ENCODE peak calls at places on chromosome 19, in ten cellular contexts. R is cardiac muscle cell, S is Calu3, G is GM12864, K is GM10248, T is type B pancreatic cell, F is coronary artery, V is lung, D is adrenal gland, B is IMR-90. C is an unnamed sample.

GRCh38 chr19:28242317-28242927 is 970.5 kb downstream of the UQCRFS1 start:
- DNase-seq in R (peak), S (peak), G (no peak), K (peak), T (peak), F (no peak), V (no peak), D (peak), B (no peak), C (peak)

GRCh38 chr19:5621945-5622464 is 571 bp downstream of the SAFB2 start:
- DNase-seq in R (no peak), S (peak), G (no peak), K (peak), T (no peak), F (peak), V (no peak), D (peak), B (no peak), C (peak)

GRCh38 chr19:47493378-47494210 is 9.6 kb upstream of the KPTN start:
- DNase-seq in R (no peak), S (no peak), G (no peak), K (no peak), T (no peak), F (no peak), V (no peak), D (no peak), B (no peak), C (no peak)

GRCh38 chr19:2053601-2054389 is 2.8 kb upstream of the MKNK2 start:
- DNase-seq in R (no peak), S (no peak), G (no peak), K (no peak), T (no peak), F (peak), V (no peak), D (peak), B (peak), C (no peak)

GRCh38 chr19:48123907-48124675 is 13.5 kb upstream of the PLA2G4C start:
- DNase-seq in R (no peak), S (peak), G (no peak), K (peak), T (no peak), F (no peak), V (no peak), D (no peak), B (peak), C (peak)

GRCh38 chr19:6509118-6509971 is 7.2 kb upstream of the TUBB4A start:
- DNase-seq in R (no peak), S (no peak), G (no peak), K (peak), T (no peak), F (no peak), V (no peak), D (peak), B (no peak), C (no peak)

GRCh38 chr19:46080561-46080960 is 39.8 kb upstream of the IGFL4 start:
- DNase-seq in R (no peak), S (peak), G (no peak), K (no peak), T (no peak), F (no peak), V (no peak), D (peak), B (peak), C (no peak)

GRCh38 chr19:53394974-53395839 is at the start of gene ZNF765:
- DNase-seq in R (peak), S (peak), G (peak), K (peak), T (peak), F (peak), V (peak), D (peak), B (peak), C (peak)

GRCh38 chr19:43501661-43502418 is 2.7 kb downstream of the PHLDB3 start:
- DNase-seq in R (no peak), S (no peak), G (no peak), K (no peak), T (no peak), F (no peak), V (no peak), D (peak), B (no peak), C (no peak)

DNA sequence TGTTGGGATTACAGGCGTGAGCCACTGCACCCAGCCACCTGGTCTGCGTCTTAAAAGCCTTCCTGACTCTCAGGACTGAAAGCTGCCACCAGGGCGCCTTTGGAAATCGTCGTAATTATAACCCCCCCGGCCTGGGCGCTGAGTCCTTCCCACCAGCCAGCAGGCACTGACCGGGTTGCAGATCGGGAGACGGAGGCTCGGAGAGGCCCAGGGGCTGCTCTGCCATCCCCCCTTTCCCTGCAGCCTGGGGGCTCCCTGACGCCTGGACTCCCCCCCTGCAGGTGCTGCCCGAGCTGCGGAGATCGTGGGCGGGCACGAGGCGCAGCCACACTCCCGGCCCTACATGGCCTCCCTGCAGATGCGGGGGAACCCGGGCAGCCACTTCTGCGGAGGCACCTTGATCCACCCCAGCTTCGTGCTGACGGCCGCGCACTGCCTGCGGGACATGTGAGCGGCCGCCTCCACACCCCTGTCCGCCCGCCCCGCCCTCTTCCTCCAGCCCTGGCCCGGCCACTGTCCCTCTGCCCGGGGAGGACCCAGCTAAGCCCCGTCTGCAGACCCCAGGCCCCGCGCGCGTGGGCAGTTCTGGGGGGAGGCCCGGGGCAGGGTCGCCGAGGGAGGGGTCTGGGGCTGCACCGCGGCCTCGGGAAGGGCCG is 2.5 kb downstream of the PRTN3 start:
- DNase-seq in R (peak), S (peak), G (no peak), K (no peak), T (peak), F (peak), V (no peak), D (peak), B (no peak), C (no peak)
- TF ChIP-seq CTCF in R (no peak), S (no peak), G (no peak), K (no peak), T (peak), F (no peak), V (no peak), D (no peak), B (no peak), C (peak)

GRCh38 chr19:50537306-50537685 is 23.6 kb upstream of the ASPDH start:
- DNase-seq in R (no peak), S (no peak), G (no peak), K (no peak), T (no peak), F (no peak), V (no peak), D (no peak), B (no peak), C (no peak)

GRCh38 chr19:50537769-50538230 is 24.1 kb upstream of the ASPDH start:
- DNase-seq in R (peak), S (peak), G (peak), K (peak), T (peak), F (no peak), V (peak), D (peak), B (peak), C (peak)

GRCh38 chr19:50535672-50536071 is 22.0 kb upstream of the ASPDH start:
- DNase-seq in R (no peak), S (no peak), G (no peak), K (no peak), T (no peak), F (peak), V (no peak), D (no peak), B (no peak), C (no peak)

GRCh38 chr19:50534478-50534877 is 20.8 kb upstream of the ASPDH start:
- DNase-seq in R (no peak), S (no peak), G (no peak), K (peak), T (no peak), F (no peak), V (no peak), D (no peak), B (no peak), C (no peak)

DNA sequence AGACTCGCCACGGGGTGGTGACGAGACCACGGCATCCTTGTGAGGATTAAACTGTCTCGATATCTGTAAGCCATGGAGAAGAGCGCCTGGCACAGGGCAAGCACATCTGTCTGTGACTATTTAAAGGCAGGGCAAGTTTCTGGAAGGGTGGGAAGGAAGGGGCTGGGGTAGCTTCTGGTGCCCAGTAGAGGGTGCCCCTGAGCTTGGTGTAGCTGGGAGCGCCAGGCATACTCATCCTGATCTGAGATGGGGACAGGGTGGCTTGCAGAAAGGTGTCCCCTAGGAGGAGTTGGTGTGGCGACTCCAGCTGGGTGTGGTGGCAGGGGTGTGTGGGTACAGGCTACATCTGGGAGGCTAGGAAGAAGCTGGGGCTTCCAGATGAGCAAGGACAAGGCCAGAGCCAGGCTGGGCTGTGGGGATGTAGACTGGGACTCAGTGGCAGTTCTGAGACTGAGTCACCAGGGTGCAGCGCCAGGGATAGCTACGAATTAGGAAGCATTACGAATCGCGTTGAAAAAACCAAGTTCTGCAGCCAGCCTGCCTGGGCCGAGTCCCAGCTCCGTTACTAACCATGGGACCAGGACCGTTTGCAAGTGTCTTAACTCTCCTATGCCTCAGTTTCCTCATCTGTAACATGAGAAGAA is 23.1 kb upstream of the ASPDH start:
- DNase-seq in R (no peak), S (no peak), G (no peak), K (no peak), T (no peak), F (no peak), V (no peak), D (no peak), B (no peak), C (no peak)
- TF ChIP-seq CTCF in R (no peak), S (no peak), G (peak), K (no peak), T (no peak), F (no peak), V (no peak), D (no peak), B (no peak), C (no peak)

GRCh38 chr19:19133985-19134384 is 4.3 kb downstream of the TMEM161A start:
- DNase-seq in R (no peak), S (no peak), G (no peak), K (no peak), T (no peak), F (no peak), V (no peak), D (no peak), B (no peak), C (no peak)

GRCh38 chr19:19131989-19132388 is 6.3 kb downstream of the TMEM161A start:
- DNase-seq in R (no peak), S (no peak), G (no peak), K (no peak), T (no peak), F (no peak), V (no peak), D (no peak), B (no peak), C (no peak)

GRCh38 chr19:19132912-19133311 is 5.4 kb downstream of the TMEM161A start:
- DNase-seq in R (no peak), S (no peak), G (no peak), K (no peak), T (no peak), F (no peak), V (no peak), D (no peak), B (no peak), C (no peak)

GRCh38 chr19:19137556-19138109 is 645 bp downstream of the TMEM161A start:
- DNase-seq in R (peak), S (no peak), G (no peak), K (no peak), T (no peak), F (no peak), V (no peak), D (peak), B (no peak), C (no peak)

GRCh38 chr19:19134687-19135158 is 3.6 kb downstream of the TMEM161A start:
- DNase-seq in R (peak), S (no peak), G (no peak), K (no peak), T (no peak), F (no peak), V (no peak), D (peak), B (no peak), C (no peak)
- TF ChIP-seq CTCF in R (peak), S (no peak), G (peak), K (no peak), T (no peak), F (no peak), V (no peak), D (no peak), B (no peak), C (no peak)

GRCh38 chr19:737591-738093 is 13.3 kb upstream of the MISP start:
- DNase-seq in R (peak), S (peak), G (no peak), K (peak), T (no peak), F (no peak), V (no peak), D (peak), B (peak), C (peak)
- TF ChIP-seq CTCF in R (peak), S (peak), G (peak), K (peak), T (peak), F (no peak), V (peak), D (peak), B (peak), C (peak)

GRCh38 chr19:40906512-40906911 is 24.5 kb upstream of the CYP2A7 start:
- DNase-seq in R (no peak), S (no peak), G (no peak), K (no peak), T (no peak), F (no peak), V (no peak), D (no peak), B (no peak), C (no peak)

GRCh38 chr19:40907968-40908735 is 26.1 kb upstream of the CYP2A7 start:
- DNase-seq in R (no peak), S (no peak), G (no peak), K (no peak), T (no peak), F (no peak), V (peak), D (peak), B (no peak), C (no peak)

DNA sequence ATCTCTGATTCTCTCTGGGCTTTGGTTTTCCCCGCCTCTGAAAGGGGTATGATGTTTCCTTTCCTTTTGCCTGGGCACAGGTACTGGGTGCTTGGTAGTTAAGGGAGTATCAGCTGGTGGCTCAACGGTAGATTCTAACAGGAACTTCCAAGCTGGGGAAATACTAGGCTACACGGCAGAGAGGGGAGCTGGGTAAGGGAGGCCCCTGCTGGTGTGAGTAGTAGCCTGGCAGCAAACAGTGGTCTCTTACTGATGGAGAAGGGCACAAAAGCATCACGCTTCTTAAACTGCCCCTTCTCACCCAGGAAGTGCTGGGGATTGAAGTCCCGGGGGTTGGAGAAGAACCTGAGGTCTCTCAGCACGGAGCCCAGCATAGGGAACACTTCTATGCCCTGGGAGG is 26.9 kb upstream of the CYP2A7 start:
- DNase-seq in R (peak), S (no peak), G (no peak), K (no peak), T (no peak), F (no peak), V (no peak), D (no peak), B (no peak), C (no peak)
- TF ChIP-seq CTCF in R (peak), S (no peak), G (no peak), K (no peak), T (no peak), F (peak), V (no peak), D (peak), B (no peak), C (no peak)

GRCh38 chr19:44892932-44893331 is 1.9 kb downstream of the TOMM40 start:
- DNase-seq in R (no peak), S (no peak), G (no peak), K (no peak), T (no peak), F (no peak), V (no peak), D (no peak), B (no peak), C (no peak)

GRCh38 chr19:44890366-44891015 is 563 bp upstream of the TOMM40 start:
- DNase-seq in R (no peak), S (peak), G (peak), K (peak), T (peak), F (no peak), V (peak), D (no peak), B (peak), C (peak)

GRCh38 chr19:44893704-44894103 is 2.6 kb downstream of the TOMM40 start:
- DNase-seq in R (no peak), S (no peak), G (no peak), K (no peak), T (no peak), F (no peak), V (no peak), D (no peak), B (no peak), C (no peak)

GRCh38 chr19:44889830-44890365 is 1.2 kb upstream of the TOMM40 start:
- DNase-seq in R (no peak), S (peak), G (no peak), K (no peak), T (no peak), F (peak), V (no peak), D (no peak), B (no peak), C (no peak)

DNA sequence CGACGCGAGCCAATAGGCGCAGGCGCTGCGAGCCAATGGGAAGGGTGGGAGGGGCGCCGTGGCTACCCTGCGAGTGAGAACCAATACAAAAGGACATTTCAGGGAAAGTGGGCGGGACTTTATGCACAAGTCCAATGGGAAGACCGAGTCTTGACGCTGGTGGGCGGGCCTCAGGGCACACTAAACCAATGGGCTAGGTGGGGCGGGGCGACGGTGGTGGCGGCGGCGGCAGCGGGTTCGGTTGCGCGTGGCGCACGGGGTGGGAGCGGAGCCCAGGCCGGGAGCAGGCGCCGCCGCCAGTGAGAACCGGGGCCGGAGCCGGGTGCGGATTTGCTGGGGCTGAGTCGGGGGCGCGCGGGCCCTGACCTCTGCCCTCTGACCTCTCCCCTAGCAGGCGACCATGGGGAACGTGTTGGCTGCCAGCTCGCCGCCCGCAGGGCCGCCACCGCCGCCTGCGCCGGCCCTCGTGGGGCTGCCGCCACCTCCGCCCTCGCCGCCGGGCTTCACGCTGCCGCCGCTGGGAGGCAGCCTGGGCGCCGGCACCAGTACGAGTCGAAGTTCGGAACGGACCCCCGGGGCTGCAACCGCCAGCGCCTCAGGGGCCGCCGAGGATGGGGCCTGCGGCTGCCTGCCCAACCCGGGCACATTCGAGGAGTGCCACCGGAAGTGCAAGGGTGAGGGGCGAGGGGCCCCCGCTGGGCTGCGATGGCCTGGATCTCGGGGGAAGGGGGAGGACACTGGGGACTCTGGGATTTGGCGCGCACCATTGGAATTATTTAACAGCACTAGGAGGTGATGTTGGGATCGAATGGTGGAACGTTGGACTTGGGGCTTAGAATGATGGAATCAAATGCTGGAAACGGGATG is at the start of gene TOMM40:
- DNase-seq in R (peak), S (peak), G (peak), K (no peak), T (no peak), F (peak), V (no peak), D (peak), B (peak), C (peak)
- TF ChIP-seq CTCF in R (no peak), S (no peak), G (no peak), K (no peak), T (peak), F (no peak), V (no peak), D (no peak), B (peak), C (no peak)

DNA sequence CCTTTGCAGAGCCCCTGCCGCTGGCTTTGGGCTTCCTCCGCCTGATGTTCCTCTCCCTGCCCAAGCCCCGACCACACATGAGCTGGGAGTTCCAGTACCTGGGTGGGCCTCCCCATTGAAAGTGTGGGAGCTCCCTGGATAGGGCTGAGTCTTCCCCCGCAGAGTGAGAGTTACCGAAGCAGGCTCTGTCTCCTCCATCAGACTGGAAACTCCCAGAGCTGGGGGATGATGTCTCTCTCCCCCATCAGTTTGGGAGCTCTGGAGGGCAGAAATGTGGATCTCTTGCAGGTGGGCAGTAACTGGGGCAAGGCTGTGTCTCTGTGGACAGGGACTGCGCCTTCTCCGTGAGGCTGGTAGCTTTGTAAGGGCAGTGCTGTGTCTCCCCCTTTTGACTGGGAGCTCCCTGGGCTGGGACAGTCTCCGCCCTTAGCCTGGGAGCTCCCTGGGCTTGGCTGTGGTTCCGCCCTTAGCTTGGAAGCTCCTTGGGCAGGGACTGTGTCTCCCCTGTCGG is 767 bp downstream of the DCAF15 start:
- DNase-seq in R (no peak), S (peak), G (no peak), K (no peak), T (no peak), F (no peak), V (no peak), D (peak), B (peak), C (no peak)
- TF ChIP-seq CTCF in R (peak), S (no peak), G (no peak), K (no peak), T (no peak), F (no peak), V (no peak), D (no peak), B (peak), C (no peak)

GRCh38 chr19:10580979-10581631 is 6.0 kb downstream of the AP1M2 start:
- DNase-seq in R (peak), S (peak), G (peak), K (peak), T (peak), F (peak), V (peak), D (peak), B (peak), C (peak)
- TF ChIP-seq CTCF in R (peak), S (peak), G (peak), K (peak), T (peak), F (peak), V (peak), D (peak), B (peak), C (peak)